ENCODE peak calls at places on chromosomes 7 and 10, in four cellular contexts. Q, S, X and E are unnamed samples.

GRCh38 chr7:156986378-156986777 is 24.1 kb downstream of the MNX1 start:
- DNase-seq in Q (no peak), S (no peak), X (no peak), E (no peak)

GRCh38 chr7:27842094-27842493 is 102.1 kb downstream of the TAX1BP1 start:
- DNase-seq in Q (no peak), S (no peak), X (peak), E (no peak)

GRCh38 chr10:100346765-100347567 is at the start of gene SCD:
- DNase-seq in Q (peak), S (peak), X (peak), E (peak)

GRCh38 chr10:99676895-99677294 is 17.6 kb downstream of the ENTPD7 start:
- DNase-seq in Q (no peak), S (no peak), X (no peak), E (no peak)

GRCh38 chr7:151046603-151047573 is 1.4 kb upstream of the ASIC3 start:
- DNase-seq in Q (no peak), S (no peak), X (peak), E (no peak)

GRCh38 chr7:133082390-133082766 is 488 bp upstream of the CHCHD3 start:
- DNase-seq in Q (no peak), S (no peak), X (no peak), E (no peak)

GRCh38 chr10:121983828-121984227 is 5.1 kb upstream of the TACC2 start:
- DNase-seq in Q (no peak), S (no peak), X (no peak), E (no peak)

GRCh38 chr7:103150192-103150591 is 1.3 kb upstream of the NAPEPLD start:
- DNase-seq in Q (no peak), S (no peak), X (no peak), E (no peak)

GRCh38 chr7:124781418-124781817 is 15.8 kb upstream of the GPR37 start:
- DNase-seq in Q (no peak), S (no peak), X (no peak), E (no peak)

GRCh38 chr7:80279760-80280159 is 145.1 kb downstream of the GNAI1 start:
- DNase-seq in Q (no peak), S (no peak), X (no peak), E (no peak)

GRCh38 chr7:151731022-151731441 is 145.9 kb downstream of the PRKAG2 start:
- DNase-seq in Q (no peak), S (no peak), X (no peak), E (no peak)

GRCh38 chr10:15180736-15181135 is 12.2 kb upstream of the NMT2 start:
- DNase-seq in Q (no peak), S (no peak), X (no peak), E (no peak)

GRCh38 chr10:70541738-70542564 is 60.6 kb downstream of the PRF1 start:
- DNase-seq in Q (no peak), S (no peak), X (no peak), E (no peak)

GRCh38 chr7:112084506-112084905 is 121.7 kb downstream of the DOCK4 start:
- DNase-seq in Q (peak), S (no peak), X (no peak), E (no peak)

DNA sequence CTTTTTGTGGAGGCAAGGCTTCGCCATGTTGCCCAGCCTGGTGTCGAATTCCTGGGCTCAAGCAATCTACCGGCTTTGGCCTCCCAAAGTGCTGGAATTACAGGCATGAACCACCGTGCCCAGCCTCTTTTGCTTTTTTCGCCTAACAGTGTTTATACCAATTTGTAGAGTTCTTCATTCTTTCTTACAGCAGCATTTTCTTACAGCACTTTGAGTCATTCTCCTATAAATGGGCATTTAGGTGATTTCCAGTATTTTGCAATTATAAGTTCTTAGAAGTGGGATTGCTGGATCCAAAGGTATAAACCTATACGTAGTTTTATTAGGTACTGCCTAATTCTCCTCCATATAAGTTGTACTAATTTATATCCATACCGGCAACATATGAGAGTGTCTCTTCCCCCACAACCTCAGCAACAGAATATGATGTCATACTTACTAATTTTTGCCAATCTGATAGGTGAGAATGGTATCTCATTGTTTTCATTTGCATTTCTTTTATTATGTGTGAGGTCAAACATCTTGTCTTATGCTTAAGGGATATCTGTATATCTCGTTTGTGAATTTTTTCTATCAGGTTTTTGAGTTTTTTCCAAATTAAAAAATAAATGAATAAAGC is 39.1 kb downstream of the SUFU start:
- DNase-seq in Q (no peak), S (no peak), X (no peak), E (no peak)
- TF ChIP-seq SIN3A in Q (no peak), S (no peak), X (no peak), E (no peak)

GRCh38 chr7:12257582-12257981 is 46.5 kb downstream of the TMEM106B start:
- DNase-seq in Q (peak), S (no peak), X (no peak), E (no peak)
- TF ChIP-seq SIN3A in Q (no peak), S (no peak), X (no peak), E (no peak)

GRCh38 chr10:73647875-73648228 is 6.6 kb upstream of the MYOZ1 start:
- DNase-seq in Q (no peak), S (no peak), X (no peak), E (no peak)

GRCh38 chr10:73648252-73648651 is 7.0 kb upstream of the MYOZ1 start:
- DNase-seq in Q (no peak), S (no peak), X (no peak), E (no peak)

GRCh38 chr10:73648975-73649829 is 6.6 kb downstream of the SYNPO2L start:
- DNase-seq in Q (no peak), S (no peak), X (peak), E (no peak)

GRCh38 chr10:73650537-73651331 is 5.1 kb downstream of the SYNPO2L start:
- DNase-seq in Q (peak), S (no peak), X (no peak), E (no peak)

DNA sequence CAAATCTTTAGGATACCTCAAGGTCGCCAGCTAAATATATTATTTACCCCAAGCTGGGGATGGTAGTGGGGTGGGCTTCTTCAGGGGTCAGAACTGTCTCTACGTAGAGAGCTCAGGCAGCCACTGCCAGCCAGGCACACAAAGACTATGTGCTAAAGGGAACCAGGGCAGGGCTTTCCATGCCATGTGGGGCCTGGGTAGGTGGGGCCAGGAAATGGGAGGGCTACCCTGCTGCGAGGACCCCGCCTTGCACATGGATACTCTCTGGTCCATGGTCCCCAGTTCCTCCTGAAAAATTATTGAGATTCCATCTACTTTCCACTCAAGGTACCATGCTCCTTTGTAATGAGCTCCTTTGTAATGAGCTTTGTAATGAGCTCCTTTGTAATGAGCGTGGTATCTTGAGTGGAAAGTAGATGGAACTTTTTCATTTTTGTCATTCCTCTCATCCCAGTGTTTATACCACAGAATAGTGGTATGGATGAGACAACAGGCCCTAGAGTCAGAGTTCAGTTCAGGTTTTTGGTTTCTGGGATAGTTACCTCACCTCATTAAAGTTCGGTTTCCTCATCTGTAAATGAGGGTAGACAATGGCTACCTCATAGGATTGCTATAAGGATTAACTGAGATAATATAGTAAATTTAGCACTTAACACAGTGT is 5.8 kb downstream of the SYNPO2L start:
- DNase-seq in Q (no peak), S (no peak), X (no peak), E (no peak)
- TF ChIP-seq SIN3A in Q (no peak), S (no peak), X (no peak), E (no peak)

GRCh38 chr10:22252801-22253577 is 35.2 kb upstream of the EBLN1 start:
- DNase-seq in Q (no peak), S (no peak), X (no peak), E (no peak)

GRCh38 chr10:22252286-22252800 is 34.5 kb upstream of the EBLN1 start:
- DNase-seq in Q (no peak), S (no peak), X (no peak), E (no peak)

GRCh38 chr10:22253578-22253882 is 35.7 kb upstream of the EBLN1 start:
- DNase-seq in Q (no peak), S (no peak), X (no peak), E (no peak)

GRCh38 chr10:22251751-22252285 is 34.0 kb upstream of the EBLN1 start:
- DNase-seq in Q (no peak), S (no peak), X (no peak), E (no peak)

DNA sequence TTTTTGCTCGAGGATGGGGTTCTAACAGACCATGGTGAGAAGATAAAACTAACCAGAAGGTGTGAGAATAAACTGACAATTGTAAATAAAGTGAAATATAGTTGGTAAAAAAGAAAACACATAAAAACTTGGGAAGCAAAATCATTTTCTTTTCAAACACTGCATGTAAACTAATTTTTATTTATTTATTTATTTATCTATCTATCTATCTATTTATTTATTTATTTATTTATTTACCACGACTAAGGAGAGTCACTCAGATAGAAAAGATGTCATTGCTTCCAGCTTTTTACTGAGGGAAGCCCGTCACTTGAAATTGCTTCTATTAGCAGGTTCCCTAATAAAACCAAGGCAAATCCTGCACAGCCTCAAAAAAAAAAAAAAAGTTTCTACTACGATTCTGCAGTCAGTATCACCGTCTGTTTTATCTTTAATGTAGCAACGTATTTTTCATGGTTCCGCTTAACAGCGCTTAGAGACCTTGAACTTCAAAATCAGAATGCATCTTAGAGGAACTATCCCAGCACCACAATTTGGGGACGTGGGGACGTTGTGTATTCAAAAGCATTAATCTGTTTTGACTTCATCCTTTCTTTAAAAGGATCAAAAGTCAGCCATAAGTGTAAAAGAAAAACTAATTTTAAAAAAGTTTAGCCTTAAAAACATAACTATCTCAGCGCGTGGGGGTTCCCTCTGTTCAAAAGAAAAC is 33.2 kb upstream of the EBLN1 start:
- DNase-seq in Q (no peak), S (no peak), X (no peak), E (no peak)
- TF ChIP-seq SIN3A in Q (no peak), S (no peak), X (no peak), E (no peak)